ENCODE peak calls at places on chromosomes 5 and 9, in five cellular contexts. G, Z, W, O and R are unnamed samples. For H3K27me3, the result is how much of the 10 kb centered on the place peaks cover.

GRCh38 chr5:55276771-55277170 is 30.7 kb downstream of the DHX29 start:
- DNase-seq in Z (no peak), G (peak), W (no peak), O (peak), R (no peak)

GRCh38 chr9:696332-697090 is 145.0 kb upstream of the DMRT1 start:
- DNase-seq in Z (peak), G (peak), W (peak), O (peak), R (no peak)

GRCh38 chr5:174844971-174845370 is 120.6 kb downstream of the MSX2 start:
- DNase-seq in Z (no peak), O (no peak), W (peak), G (peak), R (no peak)

GRCh38 chr5:76709762-76710161 is 6.2 kb upstream of the F2R start:
- DNase-seq in Z (peak), O (peak), W (peak), G (no peak), R (no peak)

GRCh38 chr5:60023255-60023654 is 129.7 kb upstream of the PDE4D start:
- DNase-seq in W (no peak), O (no peak), Z (no peak), G (no peak), R (no peak)

GRCh38 chr9:136006169-136006568 is 45.0 kb upstream of the UBAC1 start:
- DNase-seq in O (no peak), G (no peak), Z (no peak), W (no peak), R (no peak)

GRCh38 chr5:74206571-74207550 is 433.7 kb downstream of the ENC1 start:
- DNase-seq in G (peak), O (peak), Z (no peak), W (peak), R (no peak)

GRCh38 chr9:112863214-112863613 is 27.5 kb downstream of the SLC46A2 start:
- DNase-seq in O (peak), W (peak), Z (no peak), G (no peak), R (no peak)

GRCh38 chr5:177300236-177300880 is 3.2 kb downstream of the RAB24 start:
- DNase-seq in O (peak), Z (no peak), G (no peak), W (peak), R (no peak)

GRCh38 chr9:135218331-135219225 is 131.1 kb downstream of the OLFM1 start:
- DNase-seq in Z (no peak), W (no peak), G (no peak), O (no peak), R (no peak)

GRCh38 chr9:125878241-125878640 is 131.1 kb downstream of the PBX3 start:
- DNase-seq in G (no peak), W (no peak), O (no peak), Z (no peak), R (no peak)

GRCh38 chr5:144189800-144190429 is 19.2 kb downstream of the KCTD16 start:
- DNase-seq in O (peak), G (no peak), Z (no peak), W (peak), R (no peak)

GRCh38 chr9:104868687-104869404 is 59.1 kb downstream of the ABCA1 start:
- DNase-seq in G (peak), O (peak), Z (peak), W (peak), R (no peak)

GRCh38 chr5:36440300-36440699 is 138.6 kb upstream of the RANBP3L start:
- DNase-seq in W (no peak), Z (no peak), G (no peak), O (no peak), R (no peak)

GRCh38 chr9:29701971-29702370 is 2128.7 kb upstream of the C9orf72 start:
- DNase-seq in W (no peak), O (no peak), G (no peak), Z (no peak), R (no peak)

GRCh38 chr9:92176068-92176799 is 61.0 kb upstream of the SPTLC1 start:
- DNase-seq in G (no peak), Z (no peak), W (no peak), O (no peak), R (no peak)

GRCh38 chr5:91727452-91727851 is 344.3 kb upstream of the ARRDC3 start:
- DNase-seq in W (no peak), G (no peak), Z (no peak), O (no peak), R (no peak)

GRCh38 chr5:72170101-72170500 is 62.8 kb downstream of the MAP1B start:
- DNase-seq in O (no peak), G (no peak), W (no peak), Z (no peak), R (no peak)

GRCh38 chr9:105037139-105037538 is 109.2 kb upstream of the ABCA1 start:
- DNase-seq in Z (no peak), O (no peak), W (no peak), G (no peak), R (no peak)

GRCh38 chr5:1003296-1003937 is 5.2 kb upstream of the NKD2 start:
- DNase-seq in Z (peak), O (no peak), W (no peak), G (peak), R (no peak)

GRCh38 chr9:127124091-127124490 is 1.7 kb upstream of the ANGPTL2 start:
- DNase-seq in W (no peak), G (no peak), Z (no peak), O (no peak), R (no peak)

GRCh38 chr5:124746916-124747769 is 704 bp upstream of the ZNF608 start:
- DNase-seq in Z (peak), G (peak), O (peak), W (peak), R (no peak)

GRCh38 chr5:112270299-112271293 is 148.5 kb downstream of the EPB41L4A start:
- DNase-seq in Z (no peak), W (no peak), O (no peak), G (no peak), R (no peak)

GRCh38 chr5:179226696-179227095 is 118.6 kb downstream of the ADAMTS2 start:
- DNase-seq in O (no peak), Z (no peak), G (no peak), W (no peak), R (no peak)

GRCh38 chr9:3507395-3508077 is 18.3 kb downstream of the RFX3 start:
- DNase-seq in O (no peak), G (no peak), Z (no peak), W (no peak), R (no peak)

GRCh38 chr5:59356813-59357381 is 536.6 kb downstream of the PDE4D start:
- DNase-seq in O (no peak), G (peak), W (no peak), Z (no peak), R (no peak)

GRCh38 chr9:119322137-119322695 is 47.0 kb downstream of the BRINP1 start:
- DNase-seq in W (no peak), G (peak), O (no peak), Z (no peak), R (no peak)

GRCh38 chr9:28051559-28051958 is 478.3 kb upstream of the C9orf72 start:
- DNase-seq in W (no peak), G (no peak), Z (no peak), O (no peak), R (no peak)

GRCh38 chr5:132010645-132011560 is 555 bp downstream of the ACSL6 start:
- DNase-seq in W (no peak), O (no peak), Z (no peak), G (peak), R (no peak)

GRCh38 chr9:123482295-123482970 is 126.4 kb downstream of the CRB2 start:
- DNase-seq in O (no peak), W (no peak), G (no peak), Z (no peak), R (no peak)

GRCh38 chr9:121725008-121725795 is 73.8 kb downstream of the DAB2IP start:
- DNase-seq in O (peak), W (peak), Z (no peak), G (peak), R (no peak)

GRCh38 chr9:115193777-115194176 is 75.8 kb upstream of the TNC start:
- DNase-seq in W (no peak), G (no peak), O (no peak), Z (no peak), R (no peak)

DNA sequence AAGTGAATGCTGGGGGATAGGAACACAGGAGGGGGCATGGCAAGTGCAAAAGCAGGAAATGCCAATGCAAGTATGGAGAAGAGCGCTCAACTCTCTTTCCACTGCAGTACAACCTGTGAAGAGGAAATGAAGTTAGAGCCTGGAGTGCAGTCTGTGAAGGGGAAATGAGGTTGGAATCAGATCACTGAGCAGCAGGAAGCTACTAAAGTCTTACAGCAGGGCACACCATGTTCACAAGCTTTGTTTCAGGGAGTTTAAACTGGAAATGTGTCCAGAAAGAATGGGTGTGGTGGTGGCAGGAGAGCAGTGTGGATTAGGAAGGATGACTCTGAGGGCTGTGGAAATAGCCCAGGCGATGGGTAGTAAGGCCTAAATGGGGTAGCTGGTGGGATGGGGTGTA is 15.4 kb downstream of the ARHGEF37 start:
- DNase-seq in G (no peak), O (no peak), W (no peak), Z (no peak), R (no peak)
- H3K27ac ChIP-seq in G (peak), O (no peak), W (no peak), Z (no peak), R (no peak)

DNA sequence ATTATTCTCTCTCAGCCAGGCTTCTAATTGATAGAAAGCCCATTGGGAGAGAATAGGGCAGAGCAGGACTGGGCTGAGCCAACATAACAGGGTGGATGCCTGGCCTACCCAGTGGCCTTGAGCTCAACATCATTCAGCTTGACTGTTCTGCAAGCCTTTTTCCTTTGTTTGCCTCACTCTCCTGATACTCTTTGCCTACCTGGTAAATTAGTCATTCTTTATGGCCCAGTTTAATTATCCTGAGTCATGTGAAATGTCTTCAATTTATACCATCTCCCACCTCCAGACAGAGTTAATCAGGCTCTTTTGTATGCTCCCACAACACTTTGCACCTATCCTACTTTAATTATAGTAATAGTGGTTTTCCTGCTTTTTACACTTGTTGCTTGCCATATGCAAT is 13.6 kb downstream of the GLRA1 start:
- DNase-seq in O (no peak), W (no peak), G (no peak), Z (no peak), R (no peak)
- H3K27me3 ChIP-seq in O (under half), W (under half), G (under half), Z (under half), R (under half)

GRCh38 chr9:16121168-16121567 is 568.3 kb downstream of the CCDC171 start:
- DNase-seq in Z (no peak), G (no peak), W (no peak), O (no peak), R (no peak)
- H3K27ac ChIP-seq in Z (no peak), G (no peak), W (no peak), O (no peak), R (no peak)

GRCh38 chr5:133613743-133614142 is 1.4 kb upstream of the FSTL4 start:
- DNase-seq in G (no peak), Z (no peak), O (no peak), W (no peak), R (no peak)

GRCh38 chr5:133610489-133611356 is 1.6 kb downstream of the FSTL4 start:
- DNase-seq in W (peak), O (no peak), Z (no peak), G (peak), R (no peak)

GRCh38 chr5:133612021-133612860 is at the start of gene FSTL4:
- DNase-seq in G (no peak), Z (no peak), W (no peak), O (no peak), R (no peak)

GRCh38 chr5:133613184-133613583 is 843 bp upstream of the FSTL4 start:
- DNase-seq in O (no peak), W (no peak), Z (no peak), G (no peak), R (no peak)

DNA sequence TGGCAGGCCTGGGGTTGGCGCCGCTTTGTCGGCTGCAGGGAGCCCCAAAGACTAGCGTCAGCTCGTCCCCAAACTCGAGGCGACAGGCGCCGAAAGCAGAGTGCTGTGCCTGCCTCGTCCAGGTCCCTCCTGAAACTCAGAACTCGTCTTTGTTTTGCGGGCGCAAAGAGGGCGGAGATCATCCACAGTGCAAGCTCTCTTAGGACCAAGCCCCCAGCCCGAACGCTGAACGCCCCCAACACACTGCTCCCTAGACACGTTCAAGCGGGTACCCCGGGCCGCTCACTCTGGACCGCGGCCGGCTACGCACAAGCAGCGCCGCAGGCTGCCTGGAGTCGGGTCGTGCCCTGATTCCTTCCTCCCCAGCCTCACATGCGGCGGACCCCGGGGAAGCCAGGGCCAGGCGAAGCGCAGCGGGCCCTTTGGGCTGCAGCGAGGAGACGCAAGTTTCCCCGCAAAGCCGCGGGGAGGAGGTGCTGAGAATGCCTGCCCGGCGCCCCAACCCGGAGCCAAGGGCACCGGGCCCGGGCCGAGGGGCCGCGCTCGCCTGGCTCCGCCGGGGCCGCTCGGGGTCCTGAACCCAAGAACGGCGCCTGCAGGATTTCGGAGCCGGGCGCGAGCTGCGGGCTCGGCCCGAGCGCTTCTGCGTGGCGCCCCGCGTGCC is 852 bp downstream of the FSTL4 start:
- DNase-seq in G (no peak), W (no peak), O (no peak), Z (no peak), R (no peak)
- H3K27me3 ChIP-seq in G (half or more), W (under half), O (under half), Z (under half), R (half or more)

DNA sequence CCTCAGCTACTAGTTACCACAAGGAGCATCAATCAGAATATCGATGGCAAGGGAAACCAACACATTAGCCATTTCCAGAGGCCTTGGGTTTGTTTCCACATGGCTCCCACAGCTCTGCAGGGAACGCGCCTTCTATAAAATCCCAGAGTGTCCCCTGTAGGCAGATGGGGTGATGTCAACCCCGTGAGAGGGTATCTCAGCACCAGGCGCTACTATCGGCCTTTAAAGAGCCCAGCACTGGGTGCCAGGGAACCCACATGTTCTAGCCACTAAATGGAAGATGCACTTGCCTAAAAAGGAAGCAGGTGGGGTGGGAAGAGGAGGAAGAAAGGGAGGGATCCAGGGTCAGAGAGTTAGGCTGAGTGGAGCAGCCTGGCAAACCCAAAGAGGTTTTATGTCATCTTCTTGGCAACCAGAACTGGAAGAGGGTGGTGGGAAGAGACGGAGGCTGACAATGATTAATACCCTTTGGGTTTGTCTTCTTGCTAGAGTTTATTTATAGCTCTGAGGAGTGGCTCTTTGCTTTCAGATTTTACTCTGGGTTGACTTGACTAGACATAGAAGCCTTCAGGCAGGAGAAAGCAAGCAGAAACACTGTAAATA is 19.9 kb downstream of the MACROH2A1 start:
- DNase-seq in Z (no peak), O (peak), G (peak), W (no peak), R (no peak)
- H3K27ac ChIP-seq in Z (no peak), O (no peak), G (peak), W (no peak), R (no peak)